ENCODE peak calls at places on chromosomes 6 and 20, in ten cellular contexts. V is dermis microvascular lymphatic vessel endothelial cell; Z is ACHN; W is HT1080; Y is M059J; N is activated naive CD8-positive, alpha-beta T cell treated with anti-CD3 and anti-CD28 coated beads, Interleukin-2, amount 50 U/mL, for 24 hours; G is H9; U is RWPE1; M is naive B cell; H is neuronal stem cell. I is an unnamed sample.

GRCh38 chr6:95518630-95519227 is 58.6 kb upstream of the MANEA start:
- DNase-seq in V (no peak), Z (no peak), W (peak), Y (no peak), N (no peak), G (no peak), U (no peak), M (no peak), H (no peak), I (no peak)

GRCh38 chr20:32019156-32019510 is 8.9 kb downstream of the CCM2L start:
- DNase-seq in V (no peak), Z (peak), W (no peak), Y (no peak), N (no peak), G (peak), U (peak), M (no peak), H (peak), I (no peak)

GRCh38 chr6:31659649-31660223 is 842 bp downstream of the C6orf47 start:
- DNase-seq in V (no peak), Z (peak), W (no peak), Y (peak), N (no peak), G (no peak), U (peak), M (no peak), H (no peak), I (peak)

GRCh38 chr20:6626805-6627204 is 140.7 kb upstream of the BMP2 start:
- DNase-seq in V (no peak), Z (no peak), W (peak), Y (no peak), N (no peak), G (peak), U (no peak), M (no peak), H (no peak), I (no peak)

GRCh38 chr20:47318027-47318595 is 38.4 kb downstream of the ZMYND8 start:
- DNase-seq in V (no peak), Z (peak), W (no peak), Y (peak), N (no peak), G (peak), U (peak), M (no peak), H (no peak), I (no peak)

GRCh38 chr6:26067367-26067766 is 19.9 kb upstream of the HFE start:
- DNase-seq in V (no peak), Z (no peak), W (no peak), Y (no peak), N (no peak), G (no peak), U (no peak), M (no peak), H (no peak), I (no peak)

GRCh38 chr6:88295663-88296062 is 129.5 kb upstream of the CNR1 start:
- DNase-seq in V (no peak), Z (no peak), W (no peak), Y (no peak), N (no peak), G (no peak), U (no peak), M (no peak), H (no peak), I (no peak)

GRCh38 chr6:31086788-31087440 is 25.5 kb downstream of the C6orf15 start:
- DNase-seq in V (no peak), Z (peak), W (peak), Y (peak), N (no peak), G (no peak), U (no peak), M (no peak), H (no peak), I (no peak)

GRCh38 chr20:38209736-38210405 is 44.8 kb upstream of the TGM2 start:
- DNase-seq in V (no peak), Z (no peak), W (peak), Y (peak), N (no peak), G (no peak), U (no peak), M (no peak), H (no peak), I (no peak)

GRCh38 chr20:51284161-51284560 is 258.4 kb downstream of the NFATC2 start:
- DNase-seq in V (no peak), Z (no peak), W (no peak), Y (peak), N (no peak), G (no peak), U (no peak), M (no peak), H (no peak), I (no peak)

GRCh38 chr6:101392561-101393230 is 812 bp upstream of the GRIK2 start:
- DNase-seq in V (no peak), Z (no peak), W (no peak), Y (no peak), N (no peak), G (peak), U (no peak), M (no peak), H (no peak), I (no peak)

GRCh38 chr6:16256781-16257180 is 18.4 kb downstream of the GMPR start:
- DNase-seq in V (no peak), Z (no peak), W (no peak), Y (no peak), N (no peak), G (no peak), U (no peak), M (no peak), H (no peak), I (no peak)

GRCh38 chr6:135820340-135820739 is 31.2 kb upstream of the PDE7B start:
- DNase-seq in V (no peak), Z (no peak), W (no peak), Y (no peak), N (no peak), G (no peak), U (no peak), M (no peak), H (no peak), I (no peak)

GRCh38 chr6:42390228-42390934 is 61.3 kb downstream of the TRERF1 start:
- DNase-seq in V (no peak), Z (no peak), W (no peak), Y (no peak), N (peak), G (no peak), U (no peak), M (no peak), H (no peak), I (peak)

GRCh38 chr20:33875055-33875454 is 63.9 kb downstream of the CHMP4B start:
- DNase-seq in V (no peak), Z (no peak), W (no peak), Y (no peak), N (no peak), G (no peak), U (no peak), M (peak), H (no peak), I (peak)

GRCh38 chr20:48076772-48077171 is 291.5 kb upstream of the SULF2 start:
- DNase-seq in V (no peak), Z (no peak), W (no peak), Y (no peak), N (no peak), G (no peak), U (no peak), M (no peak), H (no peak), I (no peak)

GRCh38 chr6:121216928-121217327 is 117.4 kb downstream of the TBC1D32 start:
- DNase-seq in V (no peak), Z (no peak), W (peak), Y (no peak), N (no peak), G (no peak), U (no peak), M (no peak), H (no peak), I (no peak)

GRCh38 chr6:90297124-90297865 is 652 bp upstream of the BACH2 start:
- DNase-seq in V (no peak), Z (no peak), W (no peak), Y (no peak), N (no peak), G (peak), U (no peak), M (no peak), H (peak), I (no peak)

GRCh38 chr6:10434235-10434634 is 19.4 kb upstream of the TFAP2A start:
- DNase-seq in V (no peak), Z (no peak), W (no peak), Y (peak), N (no peak), G (no peak), U (peak), M (no peak), H (no peak), I (no peak)

GRCh38 chr20:12049125-12049524 is 131.4 kb downstream of the BTBD3 start:
- DNase-seq in V (no peak), Z (no peak), W (peak), Y (peak), N (no peak), G (no peak), U (no peak), M (no peak), H (no peak), I (no peak)

GRCh38 chr6:75526502-75527127 is 33.0 kb upstream of the FILIP1 start:
- DNase-seq in V (peak), Z (peak), W (peak), Y (peak), N (peak), G (peak), U (peak), M (peak), H (peak), I (peak)

GRCh38 chr20:1874534-1875168 is 20.6 kb upstream of the SIRPA start:
- DNase-seq in V (no peak), Z (no peak), W (no peak), Y (no peak), N (no peak), G (no peak), U (no peak), M (no peak), H (no peak), I (no peak)

GRCh38 chr20:63703471-63703975 is 4.3 kb downstream of the ARFRP1 start:
- DNase-seq in V (no peak), Z (no peak), W (no peak), Y (no peak), N (no peak), G (peak), U (no peak), M (no peak), H (no peak), I (no peak)

I was measured in germinal center.